ENCODE peak calls at places on chromosome 13, in five cellular contexts. L, Q, I, B and C are unnamed samples.

GRCh38 chr13:92510416-92510815 is 716.2 kb upstream of the GPC6 start:
- DNase-seq in L (no peak), I (no peak), B (no peak), Q (no peak), C (no peak)

GRCh38 chr13:95153647-95154405 is 147.4 kb downstream of the ABCC4 start:
- DNase-seq in B (peak), Q (no peak), I (no peak), L (no peak), C (no peak)

GRCh38 chr13:24339937-24340607 is 30.7 kb downstream of the C1QTNF9 start:
- DNase-seq in L (no peak), I (no peak), Q (no peak), B (no peak), C (no peak)

GRCh38 chr13:74556002-74556551 is 421.9 kb upstream of the KLF12 start:
- DNase-seq in I (no peak), L (no peak), B (no peak), Q (no peak), C (no peak)

GRCh38 chr13:106555631-106556328 is 12.2 kb downstream of the ARGLU1 start:
- DNase-seq in I (no peak), Q (no peak), B (no peak), L (no peak), C (no peak)

GRCh38 chr13:98252931-98253470 is 75.9 kb upstream of the RNF113B start:
- DNase-seq in Q (no peak), L (no peak), B (no peak), I (peak), C (no peak)

GRCh38 chr13:80389073-80390038 is 48.4 kb upstream of the SPRY2 start:
- DNase-seq in B (no peak), L (no peak), Q (no peak), I (no peak), C (no peak)

GRCh38 chr13:59790626-59791025 is 373.1 kb downstream of the DIAPH3 start:
- DNase-seq in L (no peak), B (no peak), Q (no peak), I (no peak), C (no peak)

GRCh38 chr13:94435604-94436226 is 43.8 kb downstream of the DCT start:
- DNase-seq in L (no peak), Q (peak), I (peak), B (no peak), C (no peak)

GRCh38 chr13:58165617-58166016 is 534.1 kb downstream of the PCDH17 start:
- DNase-seq in I (no peak), L (no peak), Q (no peak), B (no peak), C (no peak)

GRCh38 chr13:111177081-111177711 is 62.1 kb downstream of the ARHGEF7 start:
- DNase-seq in B (no peak), I (no peak), L (no peak), Q (no peak), C (no peak)

GRCh38 chr13:48578516-48579166 is 45.8 kb upstream of the RCBTB2 start:
- DNase-seq in Q (no peak), I (no peak), L (no peak), B (no peak), C (no peak)

GRCh38 chr13:23180711-23181110 is at the start of gene SGCG:
- DNase-seq in I (no peak), Q (no peak), B (no peak), L (no peak), C (no peak)

GRCh38 chr13:103324641-103325040 is 258.4 kb upstream of the SLC10A2 start:
- DNase-seq in Q (no peak), I (no peak), L (no peak), B (no peak), C (no peak)

GRCh38 chr13:73428137-73428536 is 369.3 kb downstream of the KLF5 start:
- DNase-seq in Q (no peak), B (no peak), L (no peak), I (no peak), C (no peak)

GRCh38 chr13:97353927-97354326 is 80.0 kb upstream of the RAP2A start:
- DNase-seq in L (no peak), B (no peak), Q (no peak), I (no peak), C (no peak)

GRCh38 chr13:23460309-23460708 is 26.8 kb upstream of the SACS start:
- DNase-seq in Q (no peak), I (no peak), L (no peak), B (no peak), C (no peak)

GRCh38 chr13:88707652-88708051 is 1036.5 kb downstream of the SLITRK5 start:
- DNase-seq in I (no peak), Q (no peak), B (no peak), L (no peak), C (no peak)

GRCh38 chr13:67023088-67023893 is 206.8 kb downstream of the PCDH9 start:
- DNase-seq in B (no peak), I (no peak), L (no peak), Q (peak), C (no peak)

GRCh38 chr13:95684463-95684862 is 7.5 kb downstream of the DNAJC3 start:
- DNase-seq in Q (no peak), B (no peak), L (no peak), I (no peak), C (no peak)

GRCh38 chr13:33119022-33119735 is 103.0 kb downstream of the KL start:
- DNase-seq in I (no peak), B (no peak), Q (no peak), L (no peak), C (no peak)

GRCh38 chr13:78131811-78132210 is 213.2 kb upstream of the EDNRB start:
- DNase-seq in I (no peak), Q (no peak), L (no peak), B (no peak), C (no peak)

GRCh38 chr13:60931858-60932546 is 483.6 kb downstream of the PCDH20 start:
- DNase-seq in I (peak), L (no peak), Q (no peak), B (no peak), C (no peak)

GRCh38 chr13:20006206-20006605 is 47.7 kb downstream of the ZMYM2 start:
- DNase-seq in I (no peak), Q (no peak), L (no peak), B (no peak), C (no peak)

GRCh38 chr13:98448642-98448928 is 128.3 kb downstream of the STK24 start:
- DNase-seq in Q (no peak), L (no peak), B (no peak), I (no peak), C (no peak)

GRCh38 chr13:86765462-86765861 is 905.7 kb upstream of the SLITRK5 start:
- DNase-seq in I (no peak), Q (no peak), B (no peak), L (no peak), C (no peak)

GRCh38 chr13:50393641-50394040 is 378.4 kb downstream of the KCNRG start:
- DNase-seq in B (no peak), Q (peak), L (no peak), I (no peak), C (no peak)

GRCh38 chr13:50916701-50917184 is 7.2 kb downstream of the RNASEH2B start:
- DNase-seq in Q (no peak), I (no peak), L (no peak), B (no peak), C (no peak)

GRCh38 chr13:112740502-112741131 is 50.8 kb downstream of the ATP11A start:
- DNase-seq in Q (peak), I (no peak), L (no peak), B (no peak), C (no peak)

GRCh38 chr13:33466262-33466661 is 180.7 kb upstream of the STARD13 start:
- DNase-seq in B (no peak), L (no peak), Q (no peak), I (no peak), C (no peak)

GRCh38 chr13:113187263-113187669 is 21.2 kb downstream of the PCID2 start:
- DNase-seq in B (no peak), Q (peak), L (no peak), I (peak), C (no peak)

GRCh38 chr13:77693449-77693940 is 4.0 kb upstream of the SLAIN1 start:
- DNase-seq in Q (no peak), B (no peak), I (no peak), L (no peak), C (no peak)

GRCh38 chr13:30464496-30465351 is 1.0 kb downstream of the HMGB1 start:
- DNase-seq in I (peak), Q (peak), L (peak), B (no peak), C (peak)
- TF ChIP-seq POLR2A in I (peak), Q (no peak), L (peak), B (peak), C (peak)

DNA sequence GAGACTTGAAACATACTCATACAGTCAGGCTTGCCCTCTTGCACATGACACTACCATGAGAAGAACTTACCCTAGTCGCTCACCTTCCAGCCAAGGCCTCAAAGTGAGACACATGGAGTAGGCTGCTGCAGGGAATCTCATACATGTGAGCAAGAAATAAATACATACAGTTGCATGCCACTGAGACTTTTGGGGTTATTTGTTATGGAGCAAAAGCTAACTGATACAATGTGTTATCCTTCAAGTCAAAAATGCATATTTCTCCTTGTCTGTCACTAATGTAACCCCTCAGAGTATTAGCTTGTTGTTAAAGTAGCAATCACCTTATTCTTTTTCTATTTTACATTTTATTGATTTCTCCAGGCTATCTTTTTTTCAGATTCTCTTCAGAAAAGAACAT is 58.1 kb downstream of the FOXO1 start:
- DNase-seq in I (no peak), Q (no peak), B (no peak), L (no peak), C (no peak)
- TF ChIP-seq POLR2AphosphoS5 in I (no peak), Q (no peak), B (no peak), L (no peak), C (no peak)

GRCh38 chr13:44471686-44472085 is 98.1 kb downstream of the SERP2 start:
- DNase-seq in Q (no peak), B (no peak), I (no peak), L (no peak), C (no peak)

GRCh38 chr13:44465318-44465717 is 91.7 kb downstream of the SERP2 start:
- DNase-seq in L (no peak), Q (no peak), I (no peak), B (no peak), C (no peak)

GRCh38 chr13:44474122-44474910 is 100.7 kb downstream of the SERP2 start:
- DNase-seq in I (peak), L (no peak), Q (no peak), B (no peak), C (no peak)

DNA sequence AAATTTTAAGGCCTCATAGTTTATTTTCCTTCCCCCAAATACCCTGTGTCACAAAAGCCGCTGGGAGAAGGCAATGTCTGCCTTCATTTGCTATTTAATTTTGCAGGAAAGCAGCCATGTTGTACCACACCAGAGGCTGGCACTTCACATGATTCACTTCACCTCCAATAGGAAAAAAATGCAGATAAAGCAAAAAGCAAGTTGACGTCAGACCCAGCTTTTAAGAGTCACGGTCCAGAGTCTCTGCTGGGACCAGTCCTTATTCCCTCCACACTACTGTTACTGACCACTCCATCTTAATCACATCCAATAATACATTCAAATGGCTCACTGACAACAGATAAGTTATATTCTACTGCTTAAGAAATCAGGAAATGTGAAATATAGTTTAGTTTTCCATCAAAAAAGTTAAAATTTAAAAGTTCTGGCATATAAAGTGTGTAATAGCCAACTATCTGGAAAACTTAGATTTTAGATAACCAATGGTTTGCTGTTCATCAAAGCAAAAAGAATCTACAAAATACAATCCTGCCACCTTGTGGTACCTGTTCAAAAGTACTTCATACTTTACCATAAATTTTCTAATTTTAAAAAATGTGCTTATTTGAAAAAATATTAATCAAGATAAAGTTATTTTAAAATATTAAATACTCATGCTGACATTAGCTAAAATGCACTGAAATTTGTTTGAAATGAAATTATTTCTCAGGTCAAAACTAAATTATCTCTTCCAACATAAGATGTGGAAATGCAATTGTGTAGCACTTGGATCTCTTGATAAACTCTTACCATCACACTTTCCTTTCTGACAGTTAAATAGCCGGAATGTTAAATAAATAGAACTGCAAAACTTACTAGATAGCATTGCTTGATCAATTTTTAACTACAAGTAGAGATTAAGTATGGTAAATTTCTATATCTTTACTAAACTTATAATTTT is 97.3 kb downstream of the SERP2 start:
- DNase-seq in L (no peak), B (no peak), I (peak), Q (peak), C (no peak)
- TF ChIP-seq TAF1 in L (no peak), B (no peak), I (no peak), Q (no peak), C (no peak)

DNA sequence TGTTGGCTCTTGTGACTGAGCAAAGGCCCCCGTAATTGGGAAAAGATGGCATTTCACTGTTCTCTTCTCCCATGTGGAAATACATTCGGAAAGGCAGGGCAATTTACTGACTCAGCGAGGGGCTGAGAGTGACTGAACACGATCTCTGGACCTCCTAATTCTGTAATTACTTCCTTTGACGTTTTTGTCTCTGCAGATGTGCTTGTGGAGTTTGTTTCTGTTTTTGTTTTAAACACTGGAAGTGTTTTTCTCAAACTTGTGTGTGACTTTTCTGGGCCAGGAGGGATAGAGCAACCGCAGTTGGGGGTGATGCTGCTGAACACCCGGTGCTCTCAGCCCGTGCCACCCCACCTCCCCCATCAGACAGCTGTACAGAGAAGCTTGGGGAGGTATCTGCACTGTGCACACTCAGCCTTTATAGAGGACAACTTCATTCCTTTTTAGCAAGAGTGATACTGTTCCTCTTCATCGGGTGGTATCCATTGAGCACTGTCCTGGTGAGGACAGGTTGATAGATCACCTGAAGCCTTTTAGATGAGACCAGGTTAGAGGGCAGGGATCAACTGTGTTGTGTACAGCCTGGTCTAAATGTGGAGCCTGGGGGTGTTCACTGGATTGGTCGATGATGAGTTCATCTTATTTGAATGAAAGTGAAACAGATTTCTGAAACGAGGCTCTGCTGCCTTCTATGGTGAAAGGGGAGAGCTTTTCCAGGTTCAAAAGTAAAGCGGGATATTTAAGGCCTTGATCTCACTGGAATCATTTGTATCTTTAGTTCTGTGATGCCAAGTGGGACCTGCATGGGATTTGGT is 117.4 kb downstream of the ESD start:
- DNase-seq in I (peak), Q (no peak), B (no peak), L (no peak), C (peak)
- TF ChIP-seq POLR2A in I (no peak), Q (no peak), B (no peak), L (no peak), C (peak)

DNA sequence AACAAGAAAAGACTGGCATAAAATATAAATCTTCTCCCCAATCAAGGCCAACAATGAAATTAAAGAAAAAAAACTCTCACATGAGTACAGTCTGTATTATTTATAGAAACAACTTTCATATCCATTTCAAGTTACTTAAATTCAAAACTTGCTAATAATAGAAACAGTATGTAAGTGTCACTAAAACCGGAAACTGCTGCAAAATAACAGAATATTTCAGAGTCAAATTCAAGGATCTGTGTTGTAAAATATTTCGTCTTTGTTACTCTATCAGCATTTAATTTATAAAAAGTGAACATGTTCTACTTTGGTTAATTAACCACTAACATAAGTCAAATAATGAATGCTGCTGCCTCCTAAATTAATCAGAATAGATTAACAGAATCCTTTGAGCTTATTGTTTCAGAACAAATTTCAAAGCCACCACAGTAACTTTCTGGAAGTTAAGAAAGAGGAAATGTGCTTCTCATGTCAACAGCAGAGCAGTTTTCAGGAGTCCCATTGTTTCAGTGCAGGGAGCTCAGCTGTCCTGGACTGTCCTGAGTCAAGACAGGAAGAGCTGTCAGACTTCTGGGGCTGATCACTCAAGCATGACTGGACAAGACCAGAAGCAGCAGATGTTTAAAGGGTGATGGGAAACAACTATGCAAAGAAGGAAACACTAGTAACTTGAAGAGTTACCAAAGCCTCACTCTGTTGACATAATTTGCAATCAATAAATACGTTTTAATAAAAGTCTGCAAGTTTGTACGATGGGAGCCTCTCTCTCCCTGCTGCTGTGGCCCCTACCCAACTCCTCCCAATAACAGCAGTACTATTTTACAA is 76.9 kb downstream of the FOXO1 start:
- DNase-seq in Q (no peak), B (no peak), L (peak), I (peak), C (no peak)
- TF ChIP-seq POLR2AphosphoS5 in Q (no peak), B (no peak), L (no peak), I (no peak), C (no peak)